ENCODE peak calls at places on chromosomes 11 and 22, in ten cellular contexts. One of them, this sample, is unnamed.

GRCh38 chr11:77322506-77322905 is 21.0 kb upstream of the GDPD4 start:
- DNase-seq in heart right ventricle: peak; percentile 5
- DNase-seq in HCT116: no peak
- DNase-seq in uterus: no peak
- DNase-seq in GM23338: no peak
- DNase-seq in body of pancreas: peak; percentile 78
- DNase-seq in fibroblast of lung: peak; percentile 93
- DNase-seq in CD8-positive, alpha-beta T cell: no peak
- DNase-seq in neural progenitor cell: no peak
- DNase-seq in K562: no peak
- DNase-seq in this sample: no peak

GRCh38 chr11:120858740-120859139 is 165.2 kb upstream of the TBCEL start:
- DNase-seq in neural progenitor cell: no peak
- DNase-seq in K562: no peak
- DNase-seq in GM23338: peak; percentile 47
- DNase-seq in HCT116: no peak
- DNase-seq in fibroblast of lung: no peak
- DNase-seq in CD8-positive, alpha-beta T cell: no peak
- DNase-seq in body of pancreas: no peak
- DNase-seq in uterus: no peak
- DNase-seq in heart right ventricle: no peak
- DNase-seq in this sample: no peak

GRCh38 chr11:131671320-131671719 is 300.9 kb downstream of the NTM start:
- DNase-seq in body of pancreas: no peak
- DNase-seq in fibroblast of lung: no peak
- DNase-seq in K562: no peak
- DNase-seq in neural progenitor cell: no peak
- DNase-seq in heart right ventricle: no peak
- DNase-seq in CD8-positive, alpha-beta T cell: no peak
- DNase-seq in GM23338: no peak
- DNase-seq in HCT116: no peak
- DNase-seq in uterus: no peak
- DNase-seq in this sample: no peak

GRCh38 chr22:41524283-41524682 is 20.0 kb downstream of the POLR3H start:
- DNase-seq in body of pancreas: peak; percentile 75
- DNase-seq in neural progenitor cell: no peak
- DNase-seq in CD8-positive, alpha-beta T cell: no peak
- DNase-seq in fibroblast of lung: peak; percentile 90
- DNase-seq in GM23338: no peak
- DNase-seq in K562: no peak
- DNase-seq in HCT116: no peak
- DNase-seq in heart right ventricle: peak; percentile 62
- DNase-seq in uterus: peak; percentile 78
- DNase-seq in this sample: no peak

GRCh38 chr11:114377612-114378267 is 22.6 kb downstream of the C11orf71 start:
- DNase-seq in body of pancreas: no peak
- DNase-seq in GM23338: peak; percentile 35
- DNase-seq in CD8-positive, alpha-beta T cell: no peak
- DNase-seq in neural progenitor cell: no peak
- DNase-seq in heart right ventricle: no peak
- DNase-seq in uterus: no peak
- DNase-seq in K562: no peak
- DNase-seq in fibroblast of lung: no peak
- DNase-seq in HCT116: no peak
- DNase-seq in this sample: no peak

GRCh38 chr22:34866501-34867171 is 199.3 kb upstream of the ISX start:
- DNase-seq in fibroblast of lung: peak; percentile 6
- DNase-seq in K562: no peak
- DNase-seq in uterus: no peak
- DNase-seq in GM23338: no peak
- DNase-seq in neural progenitor cell: no peak
- DNase-seq in body of pancreas: no peak
- DNase-seq in CD8-positive, alpha-beta T cell: no peak
- DNase-seq in heart right ventricle: no peak
- DNase-seq in HCT116: no peak
- DNase-seq in this sample: no peak

GRCh38 chr11:67251841-67252240 is 14.4 kb upstream of the GRK2 start:
- DNase-seq in CD8-positive, alpha-beta T cell: no peak
- DNase-seq in body of pancreas: no peak
- DNase-seq in HCT116: no peak
- DNase-seq in neural progenitor cell: no peak
- DNase-seq in heart right ventricle: no peak
- DNase-seq in fibroblast of lung: no peak
- DNase-seq in uterus: no peak
- DNase-seq in K562: no peak
- DNase-seq in GM23338: no peak
- DNase-seq in this sample: no peak

GRCh38 chr11:125923012-125923579 is 18.8 kb downstream of the DDX25 start:
- DNase-seq in body of pancreas: peak; percentile 77
- DNase-seq in heart right ventricle: peak; percentile 68
- DNase-seq in HCT116: peak; percentile 77
- DNase-seq in neural progenitor cell: peak; percentile 85
- DNase-seq in fibroblast of lung: peak; percentile 79
- DNase-seq in CD8-positive, alpha-beta T cell: peak; percentile 65
- DNase-seq in GM23338: peak; percentile 92
- DNase-seq in uterus: peak; percentile 79
- DNase-seq in K562: peak; percentile 71
- DNase-seq in this sample: peak; percentile 64

GRCh38 chr11:76935030-76935429 is 74.3 kb downstream of the ACER3 start:
- DNase-seq in GM23338: peak; percentile 49
- DNase-seq in K562: no peak
- DNase-seq in body of pancreas: no peak
- DNase-seq in heart right ventricle: no peak
- DNase-seq in uterus: no peak
- DNase-seq in HCT116: no peak
- DNase-seq in neural progenitor cell: peak; percentile 35
- DNase-seq in CD8-positive, alpha-beta T cell: no peak
- DNase-seq in fibroblast of lung: peak; percentile 21
- DNase-seq in this sample: no peak

GRCh38 chr11:76670475-76671235 is at the start of gene LRRC32:
- DNase-seq in heart right ventricle: peak; percentile 84
- DNase-seq in CD8-positive, alpha-beta T cell: no peak
- DNase-seq in body of pancreas: peak; percentile 35
- DNase-seq in neural progenitor cell: peak; percentile 78
- DNase-seq in HCT116: no peak
- DNase-seq in GM23338: peak; percentile 62
- DNase-seq in uterus: peak; percentile 62
- DNase-seq in fibroblast of lung: no peak
- DNase-seq in K562: peak; percentile 60
- DNase-seq in this sample: no peak

GRCh38 chr22:50266994-50267393 is 3.2 kb downstream of the MAPK11 start:
- DNase-seq in HCT116: no peak
- DNase-seq in GM23338: no peak
- DNase-seq in uterus: no peak
- DNase-seq in neural progenitor cell: no peak
- DNase-seq in fibroblast of lung: no peak
- DNase-seq in K562: no peak
- DNase-seq in heart right ventricle: no peak
- DNase-seq in CD8-positive, alpha-beta T cell: no peak
- DNase-seq in body of pancreas: no peak
- DNase-seq in this sample: no peak

GRCh38 chr11:80451105-80451504 is 1010.3 kb upstream of the TENM4 start:
- DNase-seq in uterus: no peak
- DNase-seq in body of pancreas: no peak
- DNase-seq in CD8-positive, alpha-beta T cell: no peak
- DNase-seq in GM23338: no peak
- DNase-seq in HCT116: no peak
- DNase-seq in neural progenitor cell: no peak
- DNase-seq in fibroblast of lung: no peak
- DNase-seq in heart right ventricle: no peak
- DNase-seq in K562: no peak
- DNase-seq in this sample: no peak

GRCh38 chr22:38415561-38416321 is 39.3 kb downstream of the KCNJ4 start:
- DNase-seq in HCT116: no peak
- DNase-seq in neural progenitor cell: peak; percentile 34
- DNase-seq in heart right ventricle: peak; percentile 66
- DNase-seq in body of pancreas: no peak
- DNase-seq in fibroblast of lung: no peak
- DNase-seq in GM23338: peak; percentile 69
- DNase-seq in uterus: peak; percentile 6
- DNase-seq in CD8-positive, alpha-beta T cell: no peak
- DNase-seq in K562: no peak
- DNase-seq in this sample: no peak

GRCh38 chr11:134643519-134644042 is 231.5 kb upstream of the B3GAT1 start:
- DNase-seq in HCT116: no peak
- DNase-seq in heart right ventricle: no peak
- DNase-seq in fibroblast of lung: no peak
- DNase-seq in K562: no peak
- DNase-seq in uterus: no peak
- DNase-seq in body of pancreas: no peak
- DNase-seq in neural progenitor cell: no peak
- DNase-seq in CD8-positive, alpha-beta T cell: no peak
- DNase-seq in GM23338: peak; percentile 24
- DNase-seq in this sample: no peak

GRCh38 chr22:24164823-24165379 is 16.4 kb upstream of the SUSD2 start:
- DNase-seq in body of pancreas: no peak
- DNase-seq in K562: no peak
- DNase-seq in CD8-positive, alpha-beta T cell: no peak
- DNase-seq in uterus: no peak
- DNase-seq in HCT116: no peak
- DNase-seq in neural progenitor cell: no peak
- DNase-seq in fibroblast of lung: no peak
- DNase-seq in GM23338: no peak
- DNase-seq in heart right ventricle: peak; percentile 64
- DNase-seq in this sample: no peak

GRCh38 chr11:102534261-102534872 is 3.8 kb upstream of the MMP7 start:
- DNase-seq in fibroblast of lung: no peak
- DNase-seq in HCT116: no peak
- DNase-seq in GM23338: no peak
- DNase-seq in CD8-positive, alpha-beta T cell: no peak
- DNase-seq in body of pancreas: no peak
- DNase-seq in neural progenitor cell: no peak
- DNase-seq in heart right ventricle: no peak
- DNase-seq in uterus: no peak
- DNase-seq in K562: no peak
- DNase-seq in this sample: no peak

GRCh38 chr22:30328466-30329049 is 1.8 kb upstream of the TBC1D10A start:
- DNase-seq in heart right ventricle: no peak
- DNase-seq in fibroblast of lung: no peak
- DNase-seq in HCT116: no peak
- DNase-seq in K562: no peak
- DNase-seq in CD8-positive, alpha-beta T cell: no peak
- DNase-seq in GM23338: peak; percentile 39
- DNase-seq in neural progenitor cell: no peak
- DNase-seq in uterus: no peak
- DNase-seq in body of pancreas: no peak
- DNase-seq in this sample: no peak

GRCh38 chr11:102138677-102139076 is 28.4 kb downstream of the YAP1 start:
- DNase-seq in heart right ventricle: no peak
- DNase-seq in HCT116: no peak
- DNase-seq in K562: no peak
- DNase-seq in fibroblast of lung: peak; percentile 89
- DNase-seq in uterus: no peak
- DNase-seq in GM23338: no peak
- DNase-seq in neural progenitor cell: no peak
- DNase-seq in body of pancreas: no peak
- DNase-seq in CD8-positive, alpha-beta T cell: no peak
- DNase-seq in this sample: no peak

GRCh38 chr22:42612336-42612735 is 2.3 kb downstream of the POLDIP3 start:
- DNase-seq in HCT116: no peak
- DNase-seq in GM23338: no peak
- DNase-seq in uterus: no peak
- DNase-seq in fibroblast of lung: no peak
- DNase-seq in body of pancreas: no peak
- DNase-seq in K562: no peak
- DNase-seq in neural progenitor cell: no peak
- DNase-seq in heart right ventricle: no peak
- DNase-seq in CD8-positive, alpha-beta T cell: no peak
- DNase-seq in this sample: no peak
- H3K27ac ChIP-seq in HCT116: peak overlapping the region; percentile 34
- H3K27ac ChIP-seq in GM23338: no peak overlapping the region
- H3K27ac ChIP-seq in uterus: no peak overlapping the region
- H3K27ac ChIP-seq in fibroblast of lung: peak overlapping the region; percentile 16
- H3K27ac ChIP-seq in body of pancreas: no peak overlapping the region
- H3K27ac ChIP-seq in K562: no peak overlapping the region
- H3K27ac ChIP-seq in neural progenitor cell: no peak overlapping the region
- H3K27ac ChIP-seq in heart right ventricle: no peak overlapping the region
- H3K27ac ChIP-seq in CD8-positive, alpha-beta T cell: no peak overlapping the region
- H3K27ac ChIP-seq in this sample: no peak overlapping the region

DNA sequence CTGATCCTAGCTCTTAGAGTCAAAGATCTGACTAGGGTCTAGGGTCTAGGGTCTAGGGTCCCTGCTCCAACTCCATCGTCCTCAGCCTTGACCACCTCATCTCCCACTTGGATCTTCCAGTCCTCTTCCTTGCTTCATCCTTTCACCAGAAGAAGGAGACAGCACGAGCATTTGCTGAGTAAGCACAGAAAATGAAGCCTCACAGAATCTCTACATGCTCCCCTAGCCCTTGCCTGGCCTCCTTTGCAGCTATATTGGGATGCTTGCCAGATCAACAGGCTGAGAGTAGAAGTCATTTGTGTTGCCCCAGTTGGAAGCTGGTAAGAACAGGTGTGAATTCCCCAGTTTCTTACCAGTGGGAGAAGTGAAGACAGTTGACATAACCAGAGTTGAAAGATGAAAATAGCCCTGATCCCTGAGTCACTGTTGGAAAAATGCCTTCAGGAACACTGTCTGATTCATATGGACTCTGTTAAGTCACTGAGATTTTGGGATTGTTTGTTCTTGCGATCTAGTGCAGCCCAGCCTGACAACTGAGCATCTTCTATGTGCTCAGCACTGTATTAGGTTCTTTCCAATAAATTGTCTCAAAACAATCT is 552.5 kb downstream of the INSC start:
- DNase-seq in GM23338: no peak
- DNase-seq in K562: no peak
- DNase-seq in fibroblast of lung: peak; percentile 31
- DNase-seq in CD8-positive, alpha-beta T cell: no peak
- DNase-seq in heart right ventricle: no peak
- DNase-seq in body of pancreas: no peak
- DNase-seq in HCT116: no peak
- DNase-seq in neural progenitor cell: no peak
- DNase-seq in uterus: no peak
- DNase-seq in this sample: no peak
- H3K27ac ChIP-seq in GM23338: no peak overlapping the region
- H3K27ac ChIP-seq in K562: no peak overlapping the region
- H3K27ac ChIP-seq in fibroblast of lung: no peak overlapping the region
- H3K27ac ChIP-seq in CD8-positive, alpha-beta T cell: no peak overlapping the region
- H3K27ac ChIP-seq in heart right ventricle: no peak overlapping the region
- H3K27ac ChIP-seq in body of pancreas: no peak overlapping the region
- H3K27ac ChIP-seq in HCT116: no peak overlapping the region
- H3K27ac ChIP-seq in neural progenitor cell: no peak overlapping the region
- H3K27ac ChIP-seq in uterus: no peak overlapping the region
- H3K27ac ChIP-seq in this sample: no peak overlapping the region

GRCh38 chr11:27217496-27217895 is 145.5 kb downstream of the CCDC34 start:
- DNase-seq in GM23338: no peak
- DNase-seq in body of pancreas: no peak
- DNase-seq in CD8-positive, alpha-beta T cell: no peak
- DNase-seq in HCT116: no peak
- DNase-seq in fibroblast of lung: no peak
- DNase-seq in neural progenitor cell: no peak
- DNase-seq in K562: no peak
- DNase-seq in heart right ventricle: no peak
- DNase-seq in uterus: no peak
- DNase-seq in this sample: no peak
- H3K27ac ChIP-seq in GM23338: no peak overlapping the region
- H3K27ac ChIP-seq in body of pancreas: no peak overlapping the region
- H3K27ac ChIP-seq in CD8-positive, alpha-beta T cell: no peak overlapping the region
- H3K27ac ChIP-seq in HCT116: no peak overlapping the region
- H3K27ac ChIP-seq in fibroblast of lung: peak overlapping the region; percentile 86
- H3K27ac ChIP-seq in neural progenitor cell: no peak overlapping the region
- H3K27ac ChIP-seq in K562: no peak overlapping the region
- H3K27ac ChIP-seq in heart right ventricle: no peak overlapping the region
- H3K27ac ChIP-seq in uterus: no peak overlapping the region
- H3K27ac ChIP-seq in this sample: peak overlapping the region; percentile 96

GRCh38 chr11:2394818-2395105 is 5.8 kb upstream of the TSSC4 start:
- DNase-seq in HCT116: no peak
- DNase-seq in fibroblast of lung: no peak
- DNase-seq in heart right ventricle: no peak
- DNase-seq in CD8-positive, alpha-beta T cell: no peak
- DNase-seq in neural progenitor cell: no peak
- DNase-seq in K562: no peak
- DNase-seq in body of pancreas: no peak
- DNase-seq in GM23338: no peak
- DNase-seq in uterus: no peak
- DNase-seq in this sample: no peak
- H3K27ac ChIP-seq in HCT116: no peak overlapping the region
- H3K27ac ChIP-seq in fibroblast of lung: no peak overlapping the region
- H3K27ac ChIP-seq in heart right ventricle: no peak overlapping the region
- H3K27ac ChIP-seq in CD8-positive, alpha-beta T cell: no peak overlapping the region
- H3K27ac ChIP-seq in neural progenitor cell: no peak overlapping the region
- H3K27ac ChIP-seq in K562: no peak overlapping the region
- H3K27ac ChIP-seq in body of pancreas: no peak overlapping the region
- H3K27ac ChIP-seq in GM23338: no peak overlapping the region
- H3K27ac ChIP-seq in uterus: peak overlapping the region; percentile 82
- H3K27ac ChIP-seq in this sample: no peak overlapping the region

This sample was measured in Panc1.